ENCODE peak calls at places on chromosomes 3 and 15, in eight cellular contexts. X, L, K, C, J, Q, N and U are unnamed samples.

GRCh38 chr15:55434989-55435825 is 26.9 kb downstream of the PIERCE2 start:
- DNase-seq in L (no peak), X (no peak), Q (no peak), J (peak; percentile 64), N (no peak), K (no peak), C (peak; percentile 71), U (no peak)

GRCh38 chr15:50227076-50227475 is 38.5 kb downstream of the HDC start:
- DNase-seq in K (no peak), L (no peak), X (no peak), C (peak; percentile 23), Q (no peak), N (no peak), J (peak; percentile 88), U (no peak)

GRCh38 chr3:14278265-14278798 is 99.7 kb downstream of the LSM3 start:
- DNase-seq in N (no peak), Q (no peak), J (no peak), K (no peak), L (peak; percentile 48), C (no peak), X (no peak), U (no peak)

GRCh38 chr3:48301814-48302194 is 31.7 kb downstream of the SPINK8 start:
- DNase-seq in J (peak; percentile 19), N (peak; percentile 38), L (no peak), C (peak; percentile 45), X (peak; percentile 37), K (peak; percentile 26), Q (no peak), U (no peak)

GRCh38 chr3:127451321-127451720 is 139.2 kb downstream of the TPRA1 start:
- DNase-seq in Q (peak; percentile 18), L (peak; percentile 27), J (no peak), X (no peak), C (no peak), N (no peak), K (no peak), U (no peak)

GRCh38 chr3:164390046-164390445 is 688.2 kb downstream of the SI start:
- DNase-seq in J (no peak), K (no peak), N (no peak), X (no peak), Q (no peak), C (no peak), L (no peak), U (no peak)

GRCh38 chr3:42507252-42507651 is 4.8 kb downstream of the VIPR1 start:
- DNase-seq in N (no peak), Q (peak; percentile 40), X (no peak), J (no peak), K (peak; percentile 79), L (peak; percentile 66), C (no peak), U (no peak)

GRCh38 chr3:80097674-80098073 is 329.9 kb upstream of the ROBO1 start:
- DNase-seq in L (no peak), Q (no peak), K (no peak), C (no peak), N (no peak), X (no peak), J (no peak), U (no peak)

GRCh38 chr3:58429657-58430056 is 4.0 kb downstream of the PDHB start:
- DNase-seq in J (peak; percentile 74), C (no peak), L (no peak), Q (no peak), X (no peak), K (no peak), N (no peak), U (no peak)

GRCh38 chr3:123026551-123027291 is 842 bp downstream of the SEMA5B start:
- DNase-seq in C (peak; percentile 12), N (peak; percentile 33), Q (peak; percentile 56), L (peak; percentile 80), X (peak; percentile 18), J (no peak), K (peak; percentile 31), U (no peak)

GRCh38 chr15:68413363-68414255 is 18.4 kb downstream of the ITGA11 start:
- DNase-seq in L (no peak), C (no peak), Q (peak; percentile 31), J (no peak), N (peak; percentile 43), K (no peak), X (no peak), U (no peak)
- H3K27ac ChIP-seq in L (peak overlapping the region; percentile 54), C (peak overlapping the region; percentile 5), Q (no peak overlapping the region), J (no peak overlapping the region), N (peak overlapping the region; percentile 58), K (no peak overlapping the region), X (no peak overlapping the region), U (peak overlapping the region; percentile 60)

GRCh38 chr3:107523361-107524213 is 825 bp downstream of the BBX start:
- DNase-seq in L (peak; percentile 93), X (peak; percentile 56), K (peak; percentile 64), J (peak; percentile 33), C (peak; percentile 52), Q (peak; percentile 68), N (peak; percentile 49), U (peak; percentile 52)

GRCh38 chr3:107522510-107523360 is at the start of gene BBX:
- DNase-seq in X (peak; percentile 95), J (peak; percentile 97), K (peak; percentile 96), N (peak; percentile 94), C (peak; percentile 98), Q (peak; percentile 93), L (peak; percentile 94), U (peak; percentile 59)

GRCh38 chr3:107525954-107526305 is 3.2 kb downstream of the BBX start:
- DNase-seq in L (no peak), X (no peak), C (no peak), J (no peak), Q (no peak), N (no peak), K (no peak), U (no peak)

GRCh38 chr3:107524214-107525100 is 1.7 kb downstream of the BBX start:
- DNase-seq in K (peak; percentile 50), C (peak; percentile 54), J (peak; percentile 51), X (peak; percentile 53), N (peak; percentile 65), Q (peak; percentile 72), L (peak; percentile 90), U (peak; percentile 14)

DNA sequence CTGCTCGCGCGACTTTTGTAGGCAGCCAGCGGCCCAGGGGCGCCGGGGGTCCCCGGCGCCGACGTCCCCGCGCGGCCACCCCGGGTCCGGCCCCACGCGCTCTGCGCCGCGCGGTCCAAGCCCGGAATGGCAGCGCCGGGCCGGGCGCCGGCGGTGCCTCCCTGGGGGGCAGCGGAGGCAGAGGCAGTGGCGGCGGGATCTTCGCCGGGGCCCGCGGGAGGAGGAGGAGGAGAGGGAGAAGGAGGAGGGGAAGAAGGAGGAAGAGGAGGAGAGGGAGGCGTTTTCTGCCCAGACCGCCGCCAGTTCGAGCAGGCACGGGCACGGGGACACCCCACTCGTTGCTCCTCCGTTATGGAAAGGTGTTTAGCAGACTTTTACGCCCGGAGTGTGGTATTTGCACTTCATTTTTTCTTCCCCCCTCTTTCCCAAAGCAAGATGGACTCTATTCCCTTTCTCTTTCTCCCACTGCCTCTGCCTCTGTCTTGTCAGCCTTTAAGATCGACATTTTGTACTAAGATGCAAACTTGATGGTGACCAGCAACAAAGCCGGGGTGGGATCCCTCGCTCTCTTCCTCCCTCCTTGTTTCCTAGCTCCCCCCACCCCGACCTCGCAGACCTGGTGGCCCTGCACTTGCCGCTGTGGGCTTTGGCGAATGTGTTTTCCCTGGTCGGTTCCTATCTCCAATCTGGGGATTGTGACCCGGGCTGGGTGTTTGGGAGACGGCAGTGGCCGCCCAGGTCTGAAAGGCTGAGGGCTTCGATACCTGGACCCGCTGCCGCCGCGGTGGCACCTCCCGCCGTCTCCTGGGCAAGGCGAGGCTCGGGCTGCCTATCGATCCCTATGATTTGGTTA is 2.6 kb downstream of the BBX start:
- DNase-seq in N (peak; percentile 36), J (no peak), K (peak; percentile 27), X (peak; percentile 30), L (peak; percentile 86), C (peak; percentile 6), Q (peak; percentile 53), U (no peak)
- TF ChIP-seq POLR2A in N (no peak), J (no peak), K (no peak), X (peak; percentile 14), L (no peak), C (no peak), Q (peak; percentile 3), U (no peak)

DNA sequence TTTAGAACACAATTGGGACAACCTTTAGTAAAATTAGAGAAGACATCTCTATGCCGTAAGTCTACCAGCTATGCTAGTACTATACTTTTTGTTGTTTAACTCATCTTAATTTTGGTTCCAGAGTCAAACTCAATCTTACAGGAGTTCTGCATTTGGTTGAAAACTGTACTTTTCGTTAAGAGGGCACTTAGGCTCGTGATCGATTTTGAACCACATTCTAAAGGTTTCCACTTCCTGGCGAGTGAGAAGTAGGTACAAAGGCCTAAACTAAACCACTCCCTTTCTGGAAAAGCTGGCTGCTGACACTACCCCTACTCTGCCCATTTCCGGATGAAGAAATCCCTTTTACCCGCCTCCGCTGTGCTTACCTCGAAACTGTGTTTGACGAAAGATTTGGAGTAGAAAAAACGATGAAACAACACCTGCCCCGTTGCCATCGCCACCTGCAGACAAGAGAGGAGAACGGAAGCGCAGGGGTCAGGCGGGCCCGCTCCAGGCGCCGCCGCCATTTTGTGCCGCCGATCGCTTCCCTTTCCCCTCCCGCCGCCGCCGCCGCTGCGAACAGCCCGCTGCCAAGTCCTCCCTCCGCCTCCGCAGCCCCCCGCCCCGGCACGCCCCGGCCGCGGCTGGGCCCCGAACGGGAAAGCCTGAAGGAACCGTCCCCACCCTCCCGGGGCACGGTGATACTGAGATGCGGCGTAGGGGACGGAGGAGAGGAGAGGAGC is 748 bp downstream of the CCNL1 start:
- DNase-seq in J (peak; percentile 37), C (peak; percentile 67), K (peak; percentile 64), X (peak; percentile 72), N (peak; percentile 63), L (peak; percentile 96), Q (peak; percentile 83), U (no peak)
- H3K4me1 ChIP-seq in J (peaks cover 6% of the 10 kb centered on the region), C (peaks cover 48% of the 10 kb centered on the region), K (peaks cover 58% of the 10 kb centered on the region), X (peaks cover 65% of the 10 kb centered on the region), N (peaks cover 3% of the 10 kb centered on the region), L (peaks cover 64% of the 10 kb centered on the region), Q (peaks cover 57% of the 10 kb centered on the region), U (peaks cover 60% of the 10 kb centered on the region)

GRCh38 chr15:48323294-48323693 is 7.9 kb upstream of the DUT start:
- DNase-seq in N (no peak), C (no peak), L (no peak), J (no peak), X (no peak), K (no peak), Q (no peak), U (no peak)

GRCh38 chr15:48324949-48325348 is 6.3 kb upstream of the DUT start:
- DNase-seq in N (no peak), J (no peak), X (no peak), L (no peak), C (no peak), K (no peak), Q (no peak), U (no peak)

GRCh38 chr15:48330855-48331795 is at the start of gene DUT:
- DNase-seq in J (peak; percentile 74), L (peak; percentile 97), N (peak; percentile 81), C (peak; percentile 76), K (peak; percentile 84), Q (peak; percentile 91), X (peak; percentile 81), U (peak; percentile 25)

GRCh38 chr15:48330045-48330840 is 986 bp upstream of the DUT start:
- DNase-seq in N (no peak), L (no peak), X (no peak), J (peak; percentile 8), K (no peak), Q (no peak), C (no peak), U (no peak)

DNA sequence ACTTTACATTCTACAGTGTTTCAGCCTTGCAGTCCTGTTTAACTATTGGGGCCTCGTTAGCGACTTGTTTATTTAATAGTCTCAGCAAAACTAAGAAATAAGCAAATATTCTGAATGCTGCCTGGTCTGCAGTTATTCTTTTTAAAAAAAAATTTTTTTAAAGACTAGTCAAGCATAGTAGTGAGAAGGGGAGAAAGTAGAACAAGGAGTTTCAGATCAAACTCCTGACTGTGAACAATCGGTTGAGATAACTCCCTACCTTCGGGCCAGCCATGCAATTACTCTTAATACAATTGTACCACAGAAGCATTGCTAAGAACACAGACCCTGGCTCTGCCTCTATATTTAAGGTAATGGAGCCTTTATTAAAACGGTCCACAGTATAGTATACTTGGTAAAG is 5.8 kb upstream of the DUT start:
- DNase-seq in X (no peak), J (no peak), C (no peak), L (no peak), K (no peak), N (no peak), Q (no peak), U (no peak)
- H3K27ac ChIP-seq in X (no peak overlapping the region), J (no peak overlapping the region), C (no peak overlapping the region), L (no peak overlapping the region), K (no peak overlapping the region), N (no peak overlapping the region), Q (no peak overlapping the region), U (no peak overlapping the region)